ENCODE peak calls at places on chromosomes 12 and 14, in four cellular contexts. One of them, this sample, is unnamed.

GRCh38 chr12:48021485-48022179 is 17.4 kb upstream of the COL2A1 start:
- DNase-seq in activated CD8-positive, alpha-beta memory T cell treated with anti-CD3 and anti-CD28 coated beads, Interleukin-2, amount 50 U/mL, for 48 hours: no peak
- DNase-seq in cardiac fibroblast: no peak
- DNase-seq in activated T-cell treated with anti-CD3 and anti-CD28 coated beads, Interleukin-2, amount 50 U/mL, for 48 hours: no peak
- DNase-seq in this sample: no peak

GRCh38 chr12:95989504-95990123 is 6.5 kb downstream of the HAL start:
- DNase-seq in activated T-cell treated with anti-CD3 and anti-CD28 coated beads, Interleukin-2, amount 50 U/mL, for 48 hours: no peak
- DNase-seq in cardiac fibroblast: no peak
- DNase-seq in activated CD8-positive, alpha-beta memory T cell treated with anti-CD3 and anti-CD28 coated beads, Interleukin-2, amount 50 U/mL, for 48 hours: no peak
- DNase-seq in this sample: no peak

GRCh38 chr12:82685721-82686222 is 934 bp upstream of the TMTC2 start:
- DNase-seq in cardiac fibroblast: peak; percentile 97
- DNase-seq in activated T-cell treated with anti-CD3 and anti-CD28 coated beads, Interleukin-2, amount 50 U/mL, for 48 hours: peak; percentile 92
- DNase-seq in activated CD8-positive, alpha-beta memory T cell treated with anti-CD3 and anti-CD28 coated beads, Interleukin-2, amount 50 U/mL, for 48 hours: peak; percentile 93
- DNase-seq in this sample: peak; percentile 83

GRCh38 chr14:50318031-50318626 is 6.0 kb downstream of the DMAC2L start:
- DNase-seq in activated T-cell treated with anti-CD3 and anti-CD28 coated beads, Interleukin-2, amount 50 U/mL, for 48 hours: no peak
- DNase-seq in activated CD8-positive, alpha-beta memory T cell treated with anti-CD3 and anti-CD28 coated beads, Interleukin-2, amount 50 U/mL, for 48 hours: no peak
- DNase-seq in cardiac fibroblast: peak; percentile 78
- DNase-seq in this sample: no peak

GRCh38 chr14:91143862-91144261 is 30.0 kb downstream of the DGLUCY start:
- DNase-seq in activated CD8-positive, alpha-beta memory T cell treated with anti-CD3 and anti-CD28 coated beads, Interleukin-2, amount 50 U/mL, for 48 hours: no peak
- DNase-seq in cardiac fibroblast: peak; percentile 15
- DNase-seq in activated T-cell treated with anti-CD3 and anti-CD28 coated beads, Interleukin-2, amount 50 U/mL, for 48 hours: no peak
- DNase-seq in this sample: no peak

GRCh38 chr12:16347391-16348298 is at the start of gene MGST1:
- DNase-seq in activated T-cell treated with anti-CD3 and anti-CD28 coated beads, Interleukin-2, amount 50 U/mL, for 48 hours: no peak
- DNase-seq in cardiac fibroblast: peak; percentile 82
- DNase-seq in activated CD8-positive, alpha-beta memory T cell treated with anti-CD3 and anti-CD28 coated beads, Interleukin-2, amount 50 U/mL, for 48 hours: no peak
- DNase-seq in this sample: peak; percentile 44

GRCh38 chr12:2548095-2548494 is 246.7 kb upstream of the FKBP4 start:
- DNase-seq in cardiac fibroblast: no peak
- DNase-seq in activated CD8-positive, alpha-beta memory T cell treated with anti-CD3 and anti-CD28 coated beads, Interleukin-2, amount 50 U/mL, for 48 hours: no peak
- DNase-seq in activated T-cell treated with anti-CD3 and anti-CD28 coated beads, Interleukin-2, amount 50 U/mL, for 48 hours: no peak
- DNase-seq in this sample: peak; percentile 20

GRCh38 chr14:20487402-20487742 is 18.0 kb upstream of the RNASE10 start:
- DNase-seq in activated T-cell treated with anti-CD3 and anti-CD28 coated beads, Interleukin-2, amount 50 U/mL, for 48 hours: no peak
- DNase-seq in activated CD8-positive, alpha-beta memory T cell treated with anti-CD3 and anti-CD28 coated beads, Interleukin-2, amount 50 U/mL, for 48 hours: no peak
- DNase-seq in cardiac fibroblast: no peak
- DNase-seq in this sample: no peak

GRCh38 chr12:113259499-113259953 is 38.3 kb downstream of the TPCN1 start:
- DNase-seq in activated CD8-positive, alpha-beta memory T cell treated with anti-CD3 and anti-CD28 coated beads, Interleukin-2, amount 50 U/mL, for 48 hours: no peak
- DNase-seq in activated T-cell treated with anti-CD3 and anti-CD28 coated beads, Interleukin-2, amount 50 U/mL, for 48 hours: no peak
- DNase-seq in cardiac fibroblast: peak; percentile 85
- DNase-seq in this sample: no peak

GRCh38 chr14:28303248-28303647 is 463.3 kb upstream of the FOXG1 start:
- DNase-seq in cardiac fibroblast: no peak
- DNase-seq in activated CD8-positive, alpha-beta memory T cell treated with anti-CD3 and anti-CD28 coated beads, Interleukin-2, amount 50 U/mL, for 48 hours: no peak
- DNase-seq in activated T-cell treated with anti-CD3 and anti-CD28 coated beads, Interleukin-2, amount 50 U/mL, for 48 hours: no peak
- DNase-seq in this sample: no peak

GRCh38 chr14:25178255-25178654 is 128.3 kb upstream of the STXBP6 start:
- DNase-seq in activated T-cell treated with anti-CD3 and anti-CD28 coated beads, Interleukin-2, amount 50 U/mL, for 48 hours: no peak
- DNase-seq in activated CD8-positive, alpha-beta memory T cell treated with anti-CD3 and anti-CD28 coated beads, Interleukin-2, amount 50 U/mL, for 48 hours: no peak
- DNase-seq in cardiac fibroblast: no peak
- DNase-seq in this sample: no peak

GRCh38 chr12:106084048-106084671 is 54.6 kb downstream of the NUAK1 start:
- DNase-seq in activated CD8-positive, alpha-beta memory T cell treated with anti-CD3 and anti-CD28 coated beads, Interleukin-2, amount 50 U/mL, for 48 hours: no peak
- DNase-seq in activated T-cell treated with anti-CD3 and anti-CD28 coated beads, Interleukin-2, amount 50 U/mL, for 48 hours: no peak
- DNase-seq in cardiac fibroblast: peak; percentile 82
- DNase-seq in this sample: peak; percentile 70

GRCh38 chr14:96264850-96265249 is 8.8 kb downstream of the BDKRB1 start:
- DNase-seq in cardiac fibroblast: peak; percentile 72
- DNase-seq in activated CD8-positive, alpha-beta memory T cell treated with anti-CD3 and anti-CD28 coated beads, Interleukin-2, amount 50 U/mL, for 48 hours: no peak
- DNase-seq in activated T-cell treated with anti-CD3 and anti-CD28 coated beads, Interleukin-2, amount 50 U/mL, for 48 hours: no peak
- DNase-seq in this sample: peak; percentile 42

GRCh38 chr14:65134651-65135579 is 32.6 kb upstream of the MAX start:
- DNase-seq in activated CD8-positive, alpha-beta memory T cell treated with anti-CD3 and anti-CD28 coated beads, Interleukin-2, amount 50 U/mL, for 48 hours: no peak
- DNase-seq in cardiac fibroblast: no peak
- DNase-seq in activated T-cell treated with anti-CD3 and anti-CD28 coated beads, Interleukin-2, amount 50 U/mL, for 48 hours: no peak
- DNase-seq in this sample: no peak

GRCh38 chr12:118986043-118986442 is 4.7 kb downstream of the SRRM4 start:
- DNase-seq in cardiac fibroblast: no peak
- DNase-seq in activated T-cell treated with anti-CD3 and anti-CD28 coated beads, Interleukin-2, amount 50 U/mL, for 48 hours: no peak
- DNase-seq in activated CD8-positive, alpha-beta memory T cell treated with anti-CD3 and anti-CD28 coated beads, Interleukin-2, amount 50 U/mL, for 48 hours: no peak
- DNase-seq in this sample: no peak

GRCh38 chr12:125218952-125219351 is 153.7 kb downstream of the AACS start:
- DNase-seq in activated T-cell treated with anti-CD3 and anti-CD28 coated beads, Interleukin-2, amount 50 U/mL, for 48 hours: no peak
- DNase-seq in cardiac fibroblast: no peak
- DNase-seq in activated CD8-positive, alpha-beta memory T cell treated with anti-CD3 and anti-CD28 coated beads, Interleukin-2, amount 50 U/mL, for 48 hours: no peak
- DNase-seq in this sample: no peak

GRCh38 chr12:93751864-93752610 is 74.9 kb downstream of the CRADD start:
- DNase-seq in activated T-cell treated with anti-CD3 and anti-CD28 coated beads, Interleukin-2, amount 50 U/mL, for 48 hours: no peak
- DNase-seq in activated CD8-positive, alpha-beta memory T cell treated with anti-CD3 and anti-CD28 coated beads, Interleukin-2, amount 50 U/mL, for 48 hours: no peak
- DNase-seq in cardiac fibroblast: peak; percentile 18
- DNase-seq in this sample: peak; percentile 75

GRCh38 chr14:25431211-25432076 is 381.5 kb upstream of the STXBP6 start:
- DNase-seq in cardiac fibroblast: no peak
- DNase-seq in activated T-cell treated with anti-CD3 and anti-CD28 coated beads, Interleukin-2, amount 50 U/mL, for 48 hours: no peak
- DNase-seq in activated CD8-positive, alpha-beta memory T cell treated with anti-CD3 and anti-CD28 coated beads, Interleukin-2, amount 50 U/mL, for 48 hours: no peak
- DNase-seq in this sample: no peak

GRCh38 chr12:118850244-118850825 is 131.0 kb upstream of the SRRM4 start:
- DNase-seq in activated T-cell treated with anti-CD3 and anti-CD28 coated beads, Interleukin-2, amount 50 U/mL, for 48 hours: peak; percentile 32
- DNase-seq in cardiac fibroblast: no peak
- DNase-seq in activated CD8-positive, alpha-beta memory T cell treated with anti-CD3 and anti-CD28 coated beads, Interleukin-2, amount 50 U/mL, for 48 hours: peak; percentile 54
- DNase-seq in this sample: no peak

GRCh38 chr12:50222275-50222783 is 55.2 kb upstream of the CERS5 start:
- DNase-seq in activated CD8-positive, alpha-beta memory T cell treated with anti-CD3 and anti-CD28 coated beads, Interleukin-2, amount 50 U/mL, for 48 hours: peak; percentile 67
- DNase-seq in cardiac fibroblast: peak; percentile 94
- DNase-seq in activated T-cell treated with anti-CD3 and anti-CD28 coated beads, Interleukin-2, amount 50 U/mL, for 48 hours: peak; percentile 50
- DNase-seq in this sample: peak; percentile 81

GRCh38 chr12:89706551-89707348 is 1.9 kb downstream of the ATP2B1 start:
- DNase-seq in activated T-cell treated with anti-CD3 and anti-CD28 coated beads, Interleukin-2, amount 50 U/mL, for 48 hours: no peak
- DNase-seq in activated CD8-positive, alpha-beta memory T cell treated with anti-CD3 and anti-CD28 coated beads, Interleukin-2, amount 50 U/mL, for 48 hours: no peak
- DNase-seq in cardiac fibroblast: peak; percentile 32
- DNase-seq in this sample: peak; percentile 21

GRCh38 chr14:76917158-76917596 is 91.0 kb downstream of the LRRC74A start:
- DNase-seq in activated T-cell treated with anti-CD3 and anti-CD28 coated beads, Interleukin-2, amount 50 U/mL, for 48 hours: no peak
- DNase-seq in cardiac fibroblast: peak; percentile 86
- DNase-seq in activated CD8-positive, alpha-beta memory T cell treated with anti-CD3 and anti-CD28 coated beads, Interleukin-2, amount 50 U/mL, for 48 hours: no peak
- DNase-seq in this sample: peak; percentile 58

GRCh38 chr14:54446201-54446693 is 5.1 kb upstream of the CNIH1 start:
- DNase-seq in cardiac fibroblast: peak; percentile 94
- DNase-seq in activated T-cell treated with anti-CD3 and anti-CD28 coated beads, Interleukin-2, amount 50 U/mL, for 48 hours: no peak
- DNase-seq in activated CD8-positive, alpha-beta memory T cell treated with anti-CD3 and anti-CD28 coated beads, Interleukin-2, amount 50 U/mL, for 48 hours: no peak
- DNase-seq in this sample: no peak

GRCh38 chr12:99444859-99445316 is 202.7 kb upstream of the GARIN6 start:
- DNase-seq in activated CD8-positive, alpha-beta memory T cell treated with anti-CD3 and anti-CD28 coated beads, Interleukin-2, amount 50 U/mL, for 48 hours: no peak
- DNase-seq in activated T-cell treated with anti-CD3 and anti-CD28 coated beads, Interleukin-2, amount 50 U/mL, for 48 hours: no peak
- DNase-seq in cardiac fibroblast: no peak
- DNase-seq in this sample: no peak

GRCh38 chr12:64611430-64612286 is 1.4 kb downstream of the RASSF3 start:
- DNase-seq in cardiac fibroblast: peak; percentile 41
- DNase-seq in activated CD8-positive, alpha-beta memory T cell treated with anti-CD3 and anti-CD28 coated beads, Interleukin-2, amount 50 U/mL, for 48 hours: peak; percentile 58
- DNase-seq in activated T-cell treated with anti-CD3 and anti-CD28 coated beads, Interleukin-2, amount 50 U/mL, for 48 hours: no peak
- DNase-seq in this sample: peak; percentile 49

GRCh38 chr12:22529281-22530060 is 14.9 kb downstream of the C2CD5 start:
- DNase-seq in activated T-cell treated with anti-CD3 and anti-CD28 coated beads, Interleukin-2, amount 50 U/mL, for 48 hours: no peak
- DNase-seq in activated CD8-positive, alpha-beta memory T cell treated with anti-CD3 and anti-CD28 coated beads, Interleukin-2, amount 50 U/mL, for 48 hours: no peak
- DNase-seq in cardiac fibroblast: peak; percentile 29
- DNase-seq in this sample: no peak

GRCh38 chr12:185197-185955 is 28.6 kb downstream of the SLC6A12 start:
- DNase-seq in activated CD8-positive, alpha-beta memory T cell treated with anti-CD3 and anti-CD28 coated beads, Interleukin-2, amount 50 U/mL, for 48 hours: no peak
- DNase-seq in activated T-cell treated with anti-CD3 and anti-CD28 coated beads, Interleukin-2, amount 50 U/mL, for 48 hours: no peak
- DNase-seq in cardiac fibroblast: no peak
- DNase-seq in this sample: no peak

GRCh38 chr14:22802860-22803562 is 12.2 kb downstream of the SLC7A7 start:
- DNase-seq in activated CD8-positive, alpha-beta memory T cell treated with anti-CD3 and anti-CD28 coated beads, Interleukin-2, amount 50 U/mL, for 48 hours: no peak
- DNase-seq in activated T-cell treated with anti-CD3 and anti-CD28 coated beads, Interleukin-2, amount 50 U/mL, for 48 hours: no peak
- DNase-seq in cardiac fibroblast: no peak
- DNase-seq in this sample: no peak

GRCh38 chr12:96434107-96434506 is 33.9 kb upstream of the CDK17 start:
- DNase-seq in activated CD8-positive, alpha-beta memory T cell treated with anti-CD3 and anti-CD28 coated beads, Interleukin-2, amount 50 U/mL, for 48 hours: no peak
- DNase-seq in activated T-cell treated with anti-CD3 and anti-CD28 coated beads, Interleukin-2, amount 50 U/mL, for 48 hours: peak; percentile 63
- DNase-seq in cardiac fibroblast: peak; percentile 84
- DNase-seq in this sample: peak; percentile 55

GRCh38 chr14:67580336-67581230 is 19.5 kb downstream of the PIGH start:
- DNase-seq in activated T-cell treated with anti-CD3 and anti-CD28 coated beads, Interleukin-2, amount 50 U/mL, for 48 hours: no peak
- DNase-seq in activated CD8-positive, alpha-beta memory T cell treated with anti-CD3 and anti-CD28 coated beads, Interleukin-2, amount 50 U/mL, for 48 hours: no peak
- DNase-seq in cardiac fibroblast: no peak
- DNase-seq in this sample: no peak

GRCh38 chr14:76870146-76870545 is 43.9 kb downstream of the LRRC74A start:
- DNase-seq in cardiac fibroblast: no peak
- DNase-seq in activated CD8-positive, alpha-beta memory T cell treated with anti-CD3 and anti-CD28 coated beads, Interleukin-2, amount 50 U/mL, for 48 hours: no peak
- DNase-seq in activated T-cell treated with anti-CD3 and anti-CD28 coated beads, Interleukin-2, amount 50 U/mL, for 48 hours: no peak
- DNase-seq in this sample: no peak

GRCh38 chr12:64679487-64679983 is 69.2 kb downstream of the RASSF3 start:
- DNase-seq in cardiac fibroblast: peak; percentile 76
- DNase-seq in activated CD8-positive, alpha-beta memory T cell treated with anti-CD3 and anti-CD28 coated beads, Interleukin-2, amount 50 U/mL, for 48 hours: no peak
- DNase-seq in activated T-cell treated with anti-CD3 and anti-CD28 coated beads, Interleukin-2, amount 50 U/mL, for 48 hours: peak; percentile 63
- DNase-seq in this sample: no peak

GRCh38 chr12:68855771-68856170 is 47.8 kb downstream of the MDM2 start:
- DNase-seq in cardiac fibroblast: no peak
- DNase-seq in activated T-cell treated with anti-CD3 and anti-CD28 coated beads, Interleukin-2, amount 50 U/mL, for 48 hours: no peak
- DNase-seq in activated CD8-positive, alpha-beta memory T cell treated with anti-CD3 and anti-CD28 coated beads, Interleukin-2, amount 50 U/mL, for 48 hours: no peak
- DNase-seq in this sample: no peak

This sample was measured in AG08396.